ENCODE peak calls at places on chromosomes 7 and 10, in six cellular contexts. C is thoracic aorta, V is adipocyte, F is small intestine, Z is tibial nerve, E is mucosa of descending colon. J is an unnamed sample.

GRCh38 chr10:130054021-130054420 is 56.6 kb downstream of the C10orf143 start:
- DNase-seq in C (no peak), V (no peak), F (no peak), Z (no peak), E (no peak), J (no peak)

GRCh38 chr7:587769-588168 is 68.1 kb upstream of the PDGFA start:
- DNase-seq in C (no peak), V (peak; percentile 46), F (no peak), Z (no peak), E (no peak), J (no peak)

GRCh38 chr7:70392870-70393269 is 739.1 kb upstream of the GALNT17 start:
- DNase-seq in C (no peak), V (no peak), F (no peak), Z (no peak), E (no peak), J (no peak)

GRCh38 chr10:21363753-21364104 is 161.8 kb downstream of the SKIDA1 start:
- DNase-seq in C (no peak), V (peak; percentile 65), F (no peak), Z (no peak), E (no peak), J (no peak)

GRCh38 chr10:15348579-15348978 is 22.5 kb downstream of the FAM171A1 start:
- DNase-seq in C (no peak), V (no peak), F (peak; percentile 38), Z (no peak), E (no peak), J (no peak)

GRCh38 chr7:2802504-2803341 is 41.4 kb downstream of the GNA12 start:
- DNase-seq in C (no peak), V (peak; percentile 42), F (peak; percentile 45), Z (no peak), E (no peak), J (peak; percentile 65)

GRCh38 chr7:159158888-159159405 is 14.3 kb upstream of the VIPR2 start:
- DNase-seq in C (no peak), V (no peak), F (no peak), Z (no peak), E (no peak), J (no peak)

GRCh38 chr7:132518102-132518838 is 58.0 kb downstream of the PLXNA4 start:
- DNase-seq in C (no peak), V (no peak), F (peak; percentile 19), Z (no peak), E (no peak), J (no peak)

GRCh38 chr10:104209575-104210198 is 22.5 kb downstream of the CFAP43 start:
- DNase-seq in C (no peak), V (peak; percentile 78), F (peak; percentile 50), Z (no peak), E (no peak), J (no peak)

GRCh38 chr10:68121862-68122261 is 12.6 kb downstream of the MYPN start:
- DNase-seq in C (no peak), V (no peak), F (no peak), Z (no peak), E (no peak), J (no peak)

GRCh38 chr10:101285519-101286070 is 56.3 kb upstream of the LBX1 start:
- DNase-seq in C (no peak), V (no peak), F (no peak), Z (no peak), E (no peak), J (no peak)

GRCh38 chr10:84333864-84334451 is 5.6 kb downstream of the CCSER2 start:
- DNase-seq in C (no peak), V (no peak), F (peak; percentile 31), Z (no peak), E (no peak), J (no peak)

GRCh38 chr7:139075031-139075652 is 34.4 kb downstream of the ZC3HAV1 start:
- DNase-seq in C (peak; percentile 15), V (peak; percentile 97), F (peak; percentile 80), Z (peak; percentile 29), E (peak; percentile 47), J (peak; percentile 67)

GRCh38 chr10:32210306-32211045 is 136.5 kb downstream of the EPC1 start:
- DNase-seq in C (no peak), V (peak; percentile 45), F (peak; percentile 56), Z (no peak), E (peak; percentile 37), J (no peak)

GRCh38 chr10:105187243-105187642 is 546.2 kb downstream of the SORCS3 start:
- DNase-seq in C (no peak), V (no peak), F (no peak), Z (no peak), E (no peak), J (no peak)

GRCh38 chr10:51743146-51743545 is 43.8 kb upstream of the CSTF2T start:
- DNase-seq in C (no peak), V (peak; percentile 39), F (no peak), Z (no peak), E (no peak), J (no peak)

GRCh38 chr10:84270708-84271107 is 25.9 kb downstream of the RGR start:
- DNase-seq in C (no peak), V (no peak), F (peak; percentile 37), Z (no peak), E (no peak), J (no peak)

GRCh38 chr7:9030131-9030530 is 596.7 kb downstream of the NXPH1 start:
- DNase-seq in C (no peak), V (no peak), F (no peak), Z (no peak), E (no peak), J (no peak)

GRCh38 chr10:114754445-114755320 is 66.9 kb upstream of the FHIP2A start:
- DNase-seq in C (no peak), V (peak; percentile 41), F (peak; percentile 83), Z (no peak), E (no peak), J (no peak)

GRCh38 chr10:26881600-26882331 is 21.0 kb upstream of the ABI1 start:
- DNase-seq in C (no peak), V (peak; percentile 87), F (peak; percentile 70), Z (no peak), E (no peak), J (no peak)

GRCh38 chr10:58414270-58415041 is 29.2 kb downstream of the TFAM start:
- DNase-seq in C (no peak), V (peak; percentile 88), F (peak; percentile 37), Z (no peak), E (no peak), J (no peak)

GRCh38 chr7:129098409-129099084 is 43.6 kb upstream of the TNPO3 start:
- DNase-seq in C (no peak), V (no peak), F (peak; percentile 19), Z (no peak), E (no peak), J (no peak)

GRCh38 chr7:70489808-70490207 is 642.1 kb upstream of the GALNT17 start:
- DNase-seq in C (no peak), V (peak; percentile 31), F (no peak), Z (peak; percentile 21), E (no peak), J (no peak)

GRCh38 chr7:26743205-26743604 is 121.2 kb downstream of the SKAP2 start:
- DNase-seq in C (no peak), V (peak; percentile 7), F (no peak), Z (no peak), E (no peak), J (no peak)

GRCh38 chr7:41189866-41190265 is 513.0 kb downstream of the INHBA start:
- DNase-seq in C (no peak), V (peak; percentile 73), F (no peak), Z (no peak), E (no peak), J (no peak)

GRCh38 chr10:78346721-78347120 is 313.1 kb downstream of the RPS24 start:
- DNase-seq in C (no peak), V (no peak), F (no peak), Z (no peak), E (no peak), J (peak; percentile 3)

GRCh38 chr7:22776964-22777363 is 45.7 kb downstream of the TOMM7 start:
- DNase-seq in C (no peak), V (no peak), F (no peak), Z (no peak), E (no peak), J (no peak)

GRCh38 chr7:816751-817671 is 15.3 kb upstream of the SUN1 start:
- DNase-seq in C (no peak), V (peak; percentile 58), F (peak; percentile 45), Z (no peak), E (peak; percentile 63), J (peak; percentile 75)

DNA sequence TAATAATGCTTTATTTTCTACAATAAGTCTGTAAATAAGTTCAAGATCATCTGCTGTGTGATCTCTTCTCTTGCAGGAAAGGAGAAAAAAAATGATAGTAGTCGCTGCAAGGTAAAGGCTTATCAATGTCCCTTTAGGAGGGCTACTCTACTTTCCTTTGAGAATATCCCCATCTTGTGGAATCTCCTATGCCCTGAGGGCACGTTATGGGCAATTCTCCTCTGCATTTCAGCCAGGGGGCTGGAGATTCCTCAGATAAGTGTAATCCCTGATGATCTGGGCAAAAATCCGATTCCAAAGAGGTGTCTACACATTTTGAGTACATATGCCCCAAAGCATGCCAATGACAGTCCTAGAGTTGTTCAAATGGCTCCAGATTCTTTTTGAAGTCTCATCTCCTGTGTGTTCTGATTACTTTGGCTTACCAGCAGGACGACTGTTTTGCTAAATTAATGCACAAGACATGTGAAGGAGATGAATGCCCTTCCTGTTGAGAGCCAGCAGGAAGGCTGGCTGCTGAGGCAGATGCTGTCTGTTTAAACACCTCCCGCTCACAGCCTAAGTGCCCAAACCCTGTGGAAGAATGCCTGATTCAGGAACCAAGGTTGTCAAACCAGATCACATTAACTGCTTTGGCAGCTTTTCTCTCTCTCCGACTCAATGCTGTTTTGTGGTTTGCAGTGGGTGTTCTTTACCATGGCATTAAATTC is 171.2 kb upstream of the COL1A2 start:
- DNase-seq in C (no peak), V (peak; percentile 52), F (peak; percentile 17), Z (no peak), E (no peak), J (no peak)
- H3K4me3 ChIP-seq in C (no peak overlapping the region), V (no peak overlapping the region), F (no peak overlapping the region), Z (no peak overlapping the region), E (no peak overlapping the region), J (no peak overlapping the region)

GRCh38 chr10:44853796-44854195 is 57.3 kb upstream of the TMEM72 start:
- DNase-seq in C (no peak), V (no peak), F (no peak), Z (no peak), E (no peak), J (no peak)
- H3K4me1 ChIP-seq in C (no peaks in the 10 kb centered on the region), V (peaks cover 3% of the 10 kb centered on the region), F (no peaks in the 10 kb centered on the region), Z (no peaks in the 10 kb centered on the region), E (no peaks in the 10 kb centered on the region), J (no peaks in the 10 kb centered on the region)

DNA sequence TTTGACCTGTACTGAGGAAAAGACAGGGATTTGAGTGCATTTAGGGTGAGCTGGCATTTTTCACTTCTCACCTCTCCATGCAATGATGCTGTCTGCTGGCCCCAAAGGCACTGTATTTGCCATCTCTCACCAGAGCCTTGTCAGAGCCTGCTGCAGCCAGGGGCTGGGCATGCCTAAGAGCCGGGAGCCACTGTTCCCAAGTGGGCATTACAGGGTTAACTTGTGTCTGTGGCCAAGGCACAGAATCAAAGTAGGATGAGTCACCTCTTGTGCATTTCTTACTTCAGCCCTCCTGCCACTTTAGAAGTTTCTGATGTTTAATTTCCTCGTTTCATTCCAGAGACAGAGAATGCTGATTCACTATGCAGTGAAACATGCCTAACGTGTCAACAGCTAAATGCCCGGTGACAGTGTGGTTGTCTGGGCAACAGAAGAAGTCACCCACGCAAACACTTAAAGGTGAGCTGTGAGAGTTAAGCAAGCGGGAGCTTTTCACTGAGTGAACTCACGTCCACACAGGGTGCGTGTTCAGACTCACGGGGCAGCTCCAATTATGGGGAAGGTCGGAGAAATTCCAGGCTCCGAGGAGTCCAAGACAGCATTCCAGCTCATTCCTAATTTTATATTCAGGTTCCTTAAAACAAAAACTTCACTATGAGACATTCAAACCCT is 57.1 kb upstream of the IGFBP3 start:
- DNase-seq in C (peak; percentile 44), V (peak; percentile 94), F (peak; percentile 59), Z (no peak), E (no peak), J (no peak)
- H3K4me3 ChIP-seq in C (peak overlapping the region; percentile 54), V (peak overlapping the region; percentile 64), F (no peak overlapping the region), Z (no peak overlapping the region), E (no peak overlapping the region), J (no peak overlapping the region)

GRCh38 chr10:74924251-74924954 is 98.0 kb downstream of the KAT6B start:
- DNase-seq in C (no peak), V (peak; percentile 92), F (peak; percentile 78), Z (no peak), E (no peak), J (no peak)
- H3K4me1 ChIP-seq in C (peaks cover 66% of the 10 kb centered on the region), V (peaks cover 68% of the 10 kb centered on the region), F (peaks cover 20% of the 10 kb centered on the region), Z (no peaks in the 10 kb centered on the region), E (peaks cover 16% of the 10 kb centered on the region), J (peaks cover 64% of the 10 kb centered on the region)